ENCODE peak calls at places on chromosomes 11 and 22, in ten cellular contexts. M, I, E, L, R, B, O, K, P and J are unnamed samples.

GRCh38 chr11:9529333-9529648 is 44.2 kb upstream of the WEE1 start:
- DNase-seq in M (no peak), I (no peak), E (peak), L (no peak), R (no peak), B (peak), O (no peak), K (no peak), P (no peak), J (no peak)

GRCh38 chr11:127066426-127067090 is 66.0 kb upstream of the KIRREL3 start:
- DNase-seq in M (no peak), I (no peak), E (no peak), L (no peak), R (no peak), B (no peak), O (no peak), K (no peak), P (no peak), J (no peak)

GRCh38 chr11:67264260-67264659 is 2.0 kb upstream of the GRK2 start:
- DNase-seq in M (no peak), I (no peak), E (no peak), L (peak), R (no peak), B (no peak), O (no peak), K (no peak), P (no peak), J (no peak)

GRCh38 chr11:1052133-1053011 is 15.9 kb upstream of the MUC6 start:
- DNase-seq in M (no peak), I (no peak), E (no peak), L (peak), R (peak), B (no peak), O (no peak), K (no peak), P (no peak), J (peak)

GRCh38 chr11:129115652-129116585 is 76.2 kb downstream of the ARHGAP32 start:
- DNase-seq in M (peak), I (no peak), E (no peak), L (no peak), R (no peak), B (no peak), O (no peak), K (no peak), P (no peak), J (no peak)

GRCh38 chr11:45178890-45179663 is 32.6 kb downstream of the PRDM11 start:
- DNase-seq in M (no peak), I (no peak), E (no peak), L (no peak), R (no peak), B (no peak), O (no peak), K (no peak), P (no peak), J (no peak)

GRCh38 chr22:28514314-28514713 is 165.3 kb downstream of the TTC28 start:
- DNase-seq in M (no peak), I (no peak), E (no peak), L (no peak), R (no peak), B (no peak), O (no peak), K (no peak), P (peak), J (no peak)

GRCh38 chr11:116109228-116109627 is 605.0 kb upstream of the CADM1 start:
- DNase-seq in M (peak), I (no peak), E (peak), L (no peak), R (no peak), B (peak), O (no peak), K (no peak), P (no peak), J (no peak)

GRCh38 chr11:64372802-64373597 is 14.0 kb downstream of the RPS6KA4 start:
- DNase-seq in M (peak), I (no peak), E (no peak), L (no peak), R (no peak), B (peak), O (no peak), K (no peak), P (no peak), J (no peak)

GRCh38 chr11:70072471-70073187 is 5.5 kb upstream of the ANO1 start:
- DNase-seq in M (no peak), I (no peak), E (no peak), L (peak), R (no peak), B (no peak), O (no peak), K (peak), P (no peak), J (peak)

GRCh38 chr22:35008213-35008612 is 57.7 kb upstream of the ISX start:
- DNase-seq in M (no peak), I (no peak), E (no peak), L (no peak), R (no peak), B (no peak), O (no peak), K (no peak), P (no peak), J (no peak)

GRCh38 chr11:69319255-69320106 is 25.5 kb downstream of the MYEOV start:
- DNase-seq in M (no peak), I (no peak), E (no peak), L (peak), R (peak), B (no peak), O (no peak), K (no peak), P (no peak), J (peak)

GRCh38 chr11:13635290-13635689 is 33.2 kb upstream of the FAR1 start:
- DNase-seq in M (no peak), I (no peak), E (no peak), L (no peak), R (no peak), B (no peak), O (no peak), K (no peak), P (no peak), J (no peak)

GRCh38 chr11:70545626-70545945 is 147.3 kb downstream of the CTTN start:
- DNase-seq in M (no peak), I (no peak), E (no peak), L (no peak), R (no peak), B (no peak), O (no peak), K (no peak), P (no peak), J (peak)

GRCh38 chr22:30694638-30695350 is at the start of gene OSBP2:
- DNase-seq in M (no peak), I (no peak), E (no peak), L (peak), R (peak), B (no peak), O (peak), K (peak), P (no peak), J (peak)

GRCh38 chr11:761526-762108 is 14.4 kb downstream of the TALDO1 start:
- DNase-seq in M (no peak), I (no peak), E (no peak), L (no peak), R (no peak), B (no peak), O (no peak), K (no peak), P (no peak), J (no peak)

GRCh38 chr11:10898003-10898762 is 40.3 kb upstream of the ZBED5 start:
- DNase-seq in M (no peak), I (no peak), E (no peak), L (no peak), R (no peak), B (no peak), O (no peak), K (no peak), P (no peak), J (no peak)

GRCh38 chr11:17141156-17141555 is 63.7 kb upstream of the RPS13 start:
- DNase-seq in M (no peak), I (no peak), E (no peak), L (no peak), R (no peak), B (no peak), O (no peak), K (no peak), P (no peak), J (no peak)

GRCh38 chr11:1227551-1228182 is 4.8 kb downstream of the MUC5B start:
- DNase-seq in M (no peak), I (no peak), E (peak), L (peak), R (peak), B (no peak), O (no peak), K (no peak), P (no peak), J (peak)

GRCh38 chr11:97722065-97722464 is 1298.7 kb upstream of the CNTN5 start:
- DNase-seq in M (no peak), I (no peak), E (peak), L (no peak), R (no peak), B (no peak), O (no peak), K (no peak), P (no peak), J (no peak)

GRCh38 chr11:95059031-95059430 is 7.7 kb upstream of the SRSF8 start:
- DNase-seq in M (no peak), I (no peak), E (no peak), L (no peak), R (no peak), B (no peak), O (no peak), K (no peak), P (no peak), J (no peak)

GRCh38 chr11:35111171-35112055 is 27.6 kb upstream of the CD44 start:
- DNase-seq in M (no peak), I (no peak), E (no peak), L (no peak), R (no peak), B (peak), O (no peak), K (no peak), P (no peak), J (no peak)

GRCh38 chr22:30097861-30098260 is 17.6 kb downstream of the HORMAD2 start:
- DNase-seq in M (no peak), I (no peak), E (no peak), L (no peak), R (no peak), B (no peak), O (no peak), K (no peak), P (no peak), J (no peak)

GRCh38 chr22:30235687-30236170 is 10.8 kb downstream of the LIF start:
- DNase-seq in M (no peak), I (no peak), E (no peak), L (no peak), R (no peak), B (no peak), O (no peak), K (no peak), P (no peak), J (no peak)

GRCh38 chr11:73596547-73596946 is 1.4 kb downstream of the FAM168A start:
- DNase-seq in M (no peak), I (no peak), E (no peak), L (no peak), R (no peak), B (no peak), O (no peak), K (no peak), P (no peak), J (no peak)

GRCh38 chr11:128610765-128611617 is 23.6 kb upstream of the ETS1 start:
- DNase-seq in M (no peak), I (peak), E (no peak), L (no peak), R (no peak), B (no peak), O (no peak), K (no peak), P (no peak), J (peak)

GRCh38 chr11:40797981-40798380 is 661.5 kb downstream of the LRRC4C start:
- DNase-seq in M (no peak), I (no peak), E (no peak), L (no peak), R (no peak), B (no peak), O (no peak), K (no peak), P (no peak), J (no peak)

GRCh38 chr11:72293910-72294533 is 50.0 kb upstream of the PHOX2A start:
- DNase-seq in M (no peak), I (peak), E (no peak), L (no peak), R (no peak), B (no peak), O (no peak), K (no peak), P (no peak), J (no peak)

GRCh38 chr22:31230871-31231621 is 18.9 kb downstream of the LIMK2 start:
- DNase-seq in M (no peak), I (peak), E (no peak), L (no peak), R (no peak), B (peak), O (peak), K (peak), P (peak), J (no peak)

GRCh38 chr11:10307411-10308207 is 2.7 kb downstream of the ADM start:
- DNase-seq in M (peak), I (peak), E (peak), L (peak), R (peak), B (peak), O (peak), K (peak), P (peak), J (peak)

GRCh38 chr22:24432059-24432853 is 4.9 kb downstream of the ADORA2A start:
- DNase-seq in M (no peak), I (no peak), E (peak), L (peak), R (peak), B (peak), O (no peak), K (peak), P (no peak), J (peak)

GRCh38 chr11:10350341-10350740 is 45.5 kb downstream of the ADM start:
- DNase-seq in M (peak), I (no peak), E (no peak), L (no peak), R (no peak), B (no peak), O (no peak), K (no peak), P (no peak), J (no peak)

GRCh38 chr11:2954263-2954662 is 25.0 kb upstream of the PHLDA2 start:
- DNase-seq in M (no peak), I (no peak), E (no peak), L (no peak), R (no peak), B (no peak), O (no peak), K (no peak), P (no peak), J (no peak)

GRCh38 chr11:122069946-122070345 is 46.1 kb downstream of the BLID start:
- DNase-seq in M (no peak), I (peak), E (peak), L (peak), R (peak), B (no peak), O (no peak), K (no peak), P (peak), J (no peak)

DNA sequence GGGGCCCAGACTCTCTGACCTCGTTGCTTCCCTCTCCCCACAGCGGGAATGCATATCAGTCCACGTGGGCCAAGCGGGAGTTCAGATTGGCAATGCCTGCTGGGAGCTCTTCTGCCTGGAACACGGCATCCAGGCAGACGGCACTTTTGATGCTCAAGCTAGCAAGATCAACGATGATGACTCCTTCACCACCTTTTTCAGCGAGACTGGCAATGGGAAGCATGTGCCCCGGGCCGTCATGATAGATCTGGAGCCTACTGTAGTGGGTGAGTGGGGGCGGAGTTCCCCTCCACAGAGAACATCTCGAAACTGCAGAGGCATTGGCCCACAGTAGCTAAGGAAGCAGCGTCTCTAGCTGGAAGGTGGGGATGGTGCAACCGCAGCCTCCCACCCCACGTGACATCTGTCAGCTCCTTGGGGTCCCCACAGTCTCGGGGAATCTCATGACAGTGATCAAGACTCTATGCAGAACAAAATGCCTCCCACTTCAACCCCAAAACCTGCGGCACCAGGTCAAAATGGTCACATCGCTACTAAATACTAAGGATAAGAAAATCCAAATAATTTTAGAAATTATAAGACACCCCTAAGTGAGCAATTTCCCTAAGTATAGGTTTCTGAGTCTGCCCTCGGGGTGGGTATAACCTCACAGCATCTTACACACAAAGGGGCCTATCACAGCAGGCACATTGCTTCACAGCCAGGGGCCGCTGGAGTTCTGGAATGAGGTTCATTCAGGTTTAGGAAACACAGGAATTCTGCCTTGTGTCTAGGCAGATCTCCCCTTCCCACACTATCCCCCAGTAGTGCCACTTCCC is 11.0 kb downstream of the TUBA8 start:
- DNase-seq in M (no peak), I (no peak), E (no peak), L (no peak), R (no peak), B (no peak), O (no peak), K (no peak), P (no peak), J (no peak)
- TF ChIP-seq CTCF in M (no peak), I (no peak), E (no peak), L (no peak), R (no peak), B (peak), O (no peak), K (no peak), P (no peak), J (no peak)

GRCh38 chr11:78416285-78417174 is 1.1 kb downstream of the GAB2 start:
- DNase-seq in M (peak), I (peak), E (peak), L (peak), R (peak), B (peak), O (peak), K (peak), P (peak), J (peak)

GRCh38 chr11:78417175-78417887 is at the start of gene GAB2:
- DNase-seq in M (no peak), I (no peak), E (no peak), L (no peak), R (peak), B (no peak), O (no peak), K (peak), P (no peak), J (peak)

GRCh38 chr11:78419327-78419726 is 1.7 kb upstream of the GAB2 start:
- DNase-seq in M (no peak), I (no peak), E (peak), L (peak), R (peak), B (no peak), O (peak), K (peak), P (peak), J (no peak)

GRCh38 chr11:78418584-78419211 is 1.1 kb upstream of the GAB2 start:
- DNase-seq in M (no peak), I (no peak), E (no peak), L (no peak), R (no peak), B (no peak), O (no peak), K (no peak), P (peak), J (no peak)

GRCh38 chr11:78417888-78418583 is 416 bp upstream of the GAB2 start:
- DNase-seq in M (peak), I (peak), E (peak), L (peak), R (peak), B (peak), O (peak), K (peak), P (peak), J (peak)
- TF ChIP-seq POLR2A in M (no peak), I (peak), E (peak), L (no peak), R (peak), B (peak), O (peak), K (peak), P (peak), J (peak)

GRCh38 chr22:41862530-41863266 is 29.8 kb downstream of the SREBF2 start:
- DNase-seq in M (no peak), I (peak), E (no peak), L (no peak), R (no peak), B (no peak), O (no peak), K (no peak), P (no peak), J (peak)

GRCh38 chr22:41862160-41862529 is 29.2 kb downstream of the SREBF2 start:
- DNase-seq in M (no peak), I (peak), E (no peak), L (no peak), R (no peak), B (peak), O (no peak), K (no peak), P (no peak), J (no peak)

GRCh38 chr22:41856484-41856883 is 23.6 kb downstream of the SREBF2 start:
- DNase-seq in M (no peak), I (no peak), E (no peak), L (no peak), R (no peak), B (no peak), O (no peak), K (no peak), P (no peak), J (no peak)

GRCh38 chr22:41857160-41857859 is 24.4 kb downstream of the SREBF2 start:
- DNase-seq in M (peak), I (peak), E (no peak), L (no peak), R (no peak), B (peak), O (no peak), K (no peak), P (peak), J (no peak)

GRCh38 chr22:41857860-41858199 is 24.9 kb downstream of the SREBF2 start:
- DNase-seq in M (no peak), I (no peak), E (no peak), L (no peak), R (no peak), B (no peak), O (no peak), K (no peak), P (no peak), J (no peak)
- TF ChIP-seq CTCF in M (no peak), I (no peak), E (no peak), L (no peak), R (no peak), B (no peak), O (no peak), K (no peak), P (no peak), J (peak)

DNA sequence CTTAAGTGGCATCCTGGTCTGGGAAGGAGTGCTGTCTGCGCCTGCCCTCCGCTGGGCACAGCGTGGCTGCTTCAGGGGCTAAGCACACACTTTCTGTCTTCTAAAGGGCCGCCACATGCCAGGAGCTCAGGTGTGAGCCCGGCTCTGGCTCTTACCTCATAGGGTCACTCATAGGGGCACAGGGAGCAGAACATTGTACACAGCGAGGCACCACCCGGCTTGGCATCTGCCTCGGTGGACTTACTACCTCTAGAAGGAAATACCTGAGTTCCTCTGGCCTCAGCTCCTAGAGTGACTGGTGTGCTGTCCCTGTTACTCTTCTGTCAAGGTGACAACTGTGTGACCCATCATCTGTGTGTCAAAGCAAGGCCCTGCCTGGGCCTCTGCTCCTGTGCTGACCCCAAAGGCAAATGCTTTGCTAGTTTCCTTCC is 13.4 kb downstream of the NEAT1 start:
- DNase-seq in M (no peak), I (no peak), E (no peak), L (peak), R (peak), B (peak), O (no peak), K (peak), P (no peak), J (peak)
- TF ChIP-seq POLR2A in M (no peak), I (no peak), E (peak), L (no peak), R (no peak), B (no peak), O (no peak), K (peak), P (no peak), J (no peak)